ENCODE peak calls at places on chromosomes 3 and 15, in five cellular contexts. One of them, this sample, is unnamed.

GRCh38 chr3:127632035-127632434 is 3.0 kb downstream of the PODXL2 start:
- DNase-seq in activated naive CD4-positive, alpha-beta T cell treated with anti-CD3 and anti-CD28 coated beads, Interleukin-2, amount 10 ng/mL, durations not matched to agents 7 days and 5 days: no peak
- DNase-seq in activated CD8-positive, alpha-beta memory T cell treated with anti-CD3 and anti-CD28 coated beads, Interleukin-2, amount 50 U/mL, for 4 hours: no peak
- DNase-seq in hepatocyte: no peak
- DNase-seq in NCI-H187: no peak
- DNase-seq in this sample: no peak

GRCh38 chr3:46417841-46418611 is 11.0 kb downstream of the CCRL2 start:
- DNase-seq in hepatocyte: no peak
- DNase-seq in NCI-H187: no peak
- DNase-seq in activated naive CD4-positive, alpha-beta T cell treated with anti-CD3 and anti-CD28 coated beads, Interleukin-2, amount 10 ng/mL, durations not matched to agents 7 days and 5 days: no peak
- DNase-seq in activated CD8-positive, alpha-beta memory T cell treated with anti-CD3 and anti-CD28 coated beads, Interleukin-2, amount 50 U/mL, for 4 hours: no peak
- DNase-seq in this sample: no peak

GRCh38 chr3:128950223-128950938 is 43.5 kb downstream of the CFAP92 start:
- DNase-seq in hepatocyte: peak
- DNase-seq in activated CD8-positive, alpha-beta memory T cell treated with anti-CD3 and anti-CD28 coated beads, Interleukin-2, amount 50 U/mL, for 4 hours: no peak
- DNase-seq in activated naive CD4-positive, alpha-beta T cell treated with anti-CD3 and anti-CD28 coated beads, Interleukin-2, amount 10 ng/mL, durations not matched to agents 7 days and 5 days: peak
- DNase-seq in NCI-H187: no peak
- DNase-seq in this sample: peak

GRCh38 chr3:123028233-123028828 is 768 bp upstream of the SEMA5B start:
- DNase-seq in NCI-H187: peak
- DNase-seq in activated CD8-positive, alpha-beta memory T cell treated with anti-CD3 and anti-CD28 coated beads, Interleukin-2, amount 50 U/mL, for 4 hours: no peak
- DNase-seq in activated naive CD4-positive, alpha-beta T cell treated with anti-CD3 and anti-CD28 coated beads, Interleukin-2, amount 10 ng/mL, durations not matched to agents 7 days and 5 days: peak
- DNase-seq in hepatocyte: peak
- DNase-seq in this sample: peak

GRCh38 chr3:24740367-24740766 is 245.7 kb upstream of the THRB start:
- DNase-seq in NCI-H187: no peak
- DNase-seq in activated naive CD4-positive, alpha-beta T cell treated with anti-CD3 and anti-CD28 coated beads, Interleukin-2, amount 10 ng/mL, durations not matched to agents 7 days and 5 days: no peak
- DNase-seq in activated CD8-positive, alpha-beta memory T cell treated with anti-CD3 and anti-CD28 coated beads, Interleukin-2, amount 50 U/mL, for 4 hours: no peak
- DNase-seq in hepatocyte: no peak
- DNase-seq in this sample: no peak

GRCh38 chr3:128297401-128298138 is 144.3 kb downstream of the EEFSEC start:
- DNase-seq in NCI-H187: no peak
- DNase-seq in activated naive CD4-positive, alpha-beta T cell treated with anti-CD3 and anti-CD28 coated beads, Interleukin-2, amount 10 ng/mL, durations not matched to agents 7 days and 5 days: no peak
- DNase-seq in hepatocyte: no peak
- DNase-seq in activated CD8-positive, alpha-beta memory T cell treated with anti-CD3 and anti-CD28 coated beads, Interleukin-2, amount 50 U/mL, for 4 hours: no peak
- DNase-seq in this sample: no peak

GRCh38 chr15:57133127-57133968 is 214.9 kb downstream of the TCF12 start:
- DNase-seq in activated naive CD4-positive, alpha-beta T cell treated with anti-CD3 and anti-CD28 coated beads, Interleukin-2, amount 10 ng/mL, durations not matched to agents 7 days and 5 days: peak
- DNase-seq in activated CD8-positive, alpha-beta memory T cell treated with anti-CD3 and anti-CD28 coated beads, Interleukin-2, amount 50 U/mL, for 4 hours: no peak
- DNase-seq in hepatocyte: no peak
- DNase-seq in NCI-H187: peak
- DNase-seq in this sample: no peak

GRCh38 chr15:98779463-98780071 is 131.2 kb downstream of the IGF1R start:
- DNase-seq in hepatocyte: peak
- DNase-seq in activated CD8-positive, alpha-beta memory T cell treated with anti-CD3 and anti-CD28 coated beads, Interleukin-2, amount 50 U/mL, for 4 hours: peak
- DNase-seq in activated naive CD4-positive, alpha-beta T cell treated with anti-CD3 and anti-CD28 coated beads, Interleukin-2, amount 10 ng/mL, durations not matched to agents 7 days and 5 days: peak
- DNase-seq in NCI-H187: peak
- DNase-seq in this sample: peak

GRCh38 chr15:68148039-68148438 is 57.1 kb downstream of the CALML4 start:
- DNase-seq in NCI-H187: no peak
- DNase-seq in activated naive CD4-positive, alpha-beta T cell treated with anti-CD3 and anti-CD28 coated beads, Interleukin-2, amount 10 ng/mL, durations not matched to agents 7 days and 5 days: no peak
- DNase-seq in hepatocyte: no peak
- DNase-seq in activated CD8-positive, alpha-beta memory T cell treated with anti-CD3 and anti-CD28 coated beads, Interleukin-2, amount 50 U/mL, for 4 hours: no peak
- DNase-seq in this sample: no peak

GRCh38 chr3:64620020-64620419 is 67.8 kb downstream of the ADAMTS9 start:
- DNase-seq in hepatocyte: no peak
- DNase-seq in NCI-H187: no peak
- DNase-seq in activated CD8-positive, alpha-beta memory T cell treated with anti-CD3 and anti-CD28 coated beads, Interleukin-2, amount 50 U/mL, for 4 hours: no peak
- DNase-seq in activated naive CD4-positive, alpha-beta T cell treated with anti-CD3 and anti-CD28 coated beads, Interleukin-2, amount 10 ng/mL, durations not matched to agents 7 days and 5 days: no peak
- DNase-seq in this sample: no peak

GRCh38 chr3:25885544-25885943 is 95.7 kb downstream of the OXSM start:
- DNase-seq in activated CD8-positive, alpha-beta memory T cell treated with anti-CD3 and anti-CD28 coated beads, Interleukin-2, amount 50 U/mL, for 4 hours: no peak
- DNase-seq in hepatocyte: peak
- DNase-seq in activated naive CD4-positive, alpha-beta T cell treated with anti-CD3 and anti-CD28 coated beads, Interleukin-2, amount 10 ng/mL, durations not matched to agents 7 days and 5 days: no peak
- DNase-seq in NCI-H187: no peak
- DNase-seq in this sample: no peak

GRCh38 chr3:135907422-135908165 is 57.9 kb upstream of the PPP2R3A start:
- DNase-seq in activated CD8-positive, alpha-beta memory T cell treated with anti-CD3 and anti-CD28 coated beads, Interleukin-2, amount 50 U/mL, for 4 hours: no peak
- DNase-seq in activated naive CD4-positive, alpha-beta T cell treated with anti-CD3 and anti-CD28 coated beads, Interleukin-2, amount 10 ng/mL, durations not matched to agents 7 days and 5 days: no peak
- DNase-seq in NCI-H187: no peak
- DNase-seq in hepatocyte: no peak
- DNase-seq in this sample: no peak

GRCh38 chr15:48358681-48359152 is 27.5 kb downstream of the DUT start:
- DNase-seq in activated naive CD4-positive, alpha-beta T cell treated with anti-CD3 and anti-CD28 coated beads, Interleukin-2, amount 10 ng/mL, durations not matched to agents 7 days and 5 days: no peak
- DNase-seq in activated CD8-positive, alpha-beta memory T cell treated with anti-CD3 and anti-CD28 coated beads, Interleukin-2, amount 50 U/mL, for 4 hours: no peak
- DNase-seq in hepatocyte: no peak
- DNase-seq in NCI-H187: no peak
- DNase-seq in this sample: no peak

GRCh38 chr15:69825941-69826817 is 271.5 kb downstream of the TLE3 start:
- DNase-seq in activated CD8-positive, alpha-beta memory T cell treated with anti-CD3 and anti-CD28 coated beads, Interleukin-2, amount 50 U/mL, for 4 hours: no peak
- DNase-seq in activated naive CD4-positive, alpha-beta T cell treated with anti-CD3 and anti-CD28 coated beads, Interleukin-2, amount 10 ng/mL, durations not matched to agents 7 days and 5 days: no peak
- DNase-seq in hepatocyte: no peak
- DNase-seq in NCI-H187: no peak
- DNase-seq in this sample: no peak

GRCh38 chr15:62060896-62061280 is 641 bp upstream of the VPS13C start:
- DNase-seq in hepatocyte: no peak
- DNase-seq in NCI-H187: no peak
- DNase-seq in activated CD8-positive, alpha-beta memory T cell treated with anti-CD3 and anti-CD28 coated beads, Interleukin-2, amount 50 U/mL, for 4 hours: no peak
- DNase-seq in activated naive CD4-positive, alpha-beta T cell treated with anti-CD3 and anti-CD28 coated beads, Interleukin-2, amount 10 ng/mL, durations not matched to agents 7 days and 5 days: no peak
- DNase-seq in this sample: no peak

GRCh38 chr3:184272269-184272668 is 3.6 kb upstream of the ECE2 start:
- DNase-seq in hepatocyte: no peak
- DNase-seq in activated CD8-positive, alpha-beta memory T cell treated with anti-CD3 and anti-CD28 coated beads, Interleukin-2, amount 50 U/mL, for 4 hours: no peak
- DNase-seq in activated naive CD4-positive, alpha-beta T cell treated with anti-CD3 and anti-CD28 coated beads, Interleukin-2, amount 10 ng/mL, durations not matched to agents 7 days and 5 days: no peak
- DNase-seq in NCI-H187: no peak
- DNase-seq in this sample: no peak

GRCh38 chr3:133573054-133573628 is 345 bp upstream of the CDV3 start:
- DNase-seq in NCI-H187: no peak
- DNase-seq in hepatocyte: peak
- DNase-seq in activated naive CD4-positive, alpha-beta T cell treated with anti-CD3 and anti-CD28 coated beads, Interleukin-2, amount 10 ng/mL, durations not matched to agents 7 days and 5 days: peak
- DNase-seq in activated CD8-positive, alpha-beta memory T cell treated with anti-CD3 and anti-CD28 coated beads, Interleukin-2, amount 50 U/mL, for 4 hours: peak
- DNase-seq in this sample: peak

GRCh38 chr3:42562047-42562907 is 19.5 kb downstream of the SEC22C start:
- DNase-seq in hepatocyte: no peak
- DNase-seq in activated CD8-positive, alpha-beta memory T cell treated with anti-CD3 and anti-CD28 coated beads, Interleukin-2, amount 50 U/mL, for 4 hours: no peak
- DNase-seq in NCI-H187: no peak
- DNase-seq in activated naive CD4-positive, alpha-beta T cell treated with anti-CD3 and anti-CD28 coated beads, Interleukin-2, amount 10 ng/mL, durations not matched to agents 7 days and 5 days: no peak
- DNase-seq in this sample: no peak

GRCh38 chr3:171396048-171396447 is 64.2 kb downstream of the TNIK start:
- DNase-seq in NCI-H187: no peak
- DNase-seq in activated naive CD4-positive, alpha-beta T cell treated with anti-CD3 and anti-CD28 coated beads, Interleukin-2, amount 10 ng/mL, durations not matched to agents 7 days and 5 days: no peak
- DNase-seq in hepatocyte: no peak
- DNase-seq in activated CD8-positive, alpha-beta memory T cell treated with anti-CD3 and anti-CD28 coated beads, Interleukin-2, amount 50 U/mL, for 4 hours: no peak
- DNase-seq in this sample: peak